ENCODE peak calls at places on chromosome 1, in four cellular contexts. D, S, P and H are unnamed samples.

GRCh38 chr1:174153085-174153824 is 6.1 kb upstream of the RABGAP1L start:
- DNase-seq in D (no peak), S (no peak), P (no peak), H (no peak)

GRCh38 chr1:53771648-53772047 is 32.7 kb upstream of the GLIS1 start:
- DNase-seq in D (peak), S (peak), P (no peak), H (no peak)

GRCh38 chr1:245512980-245513578 is 358.3 kb downstream of the KIF26B start:
- DNase-seq in D (peak), S (no peak), P (peak), H (no peak)

GRCh38 chr1:214632091-214632490 is 29.1 kb downstream of the CENPF start:
- DNase-seq in D (no peak), S (no peak), P (peak), H (no peak)

GRCh38 chr1:21517161-21517589 is 8.0 kb downstream of the ALPL start:
- DNase-seq in D (no peak), S (no peak), P (no peak), H (no peak)

GRCh38 chr1:109112056-109112651 is 1.8 kb upstream of the ELAPOR1 start:
- DNase-seq in D (peak), S (no peak), P (no peak), H (no peak)

GRCh38 chr1:33081554-33082305 is 777 bp downstream of the AZIN2 start:
- DNase-seq in D (no peak), S (no peak), P (no peak), H (no peak)

GRCh38 chr1:88773540-88774150 is 89.6 kb downstream of the PKN2 start:
- DNase-seq in D (peak), S (peak), P (peak), H (no peak)